ENCODE peak calls at places on chromosomes 16 and 17, in five cellular contexts. One of them, this sample, is unnamed.

GRCh38 chr17:32516940-32517711 is 30.3 kb downstream of the CDK5R1 start:
- DNase-seq in GM23338: no peak
- DNase-seq in PC-9: no peak
- DNase-seq in upper lobe of right lung: no peak
- DNase-seq in neural progenitor cell: no peak
- DNase-seq in this sample: no peak

GRCh38 chr17:42895185-42895555 is 5.4 kb upstream of the G6PC1 start:
- DNase-seq in upper lobe of right lung: peak; percentile 78
- DNase-seq in GM23338: no peak
- DNase-seq in neural progenitor cell: no peak
- DNase-seq in PC-9: peak; percentile 72
- DNase-seq in this sample: no peak

GRCh38 chr17:49996495-49997255 is 1.7 kb upstream of the DLX3 start:
- DNase-seq in PC-9: peak; percentile 45
- DNase-seq in neural progenitor cell: peak; percentile 82
- DNase-seq in GM23338: peak; percentile 64
- DNase-seq in upper lobe of right lung: peak; percentile 81
- DNase-seq in this sample: peak; percentile 78

GRCh38 chr16:10178079-10178478 is 4.1 kb downstream of the GRIN2A start:
- DNase-seq in upper lobe of right lung: no peak
- DNase-seq in neural progenitor cell: no peak
- DNase-seq in PC-9: no peak
- DNase-seq in GM23338: no peak
- DNase-seq in this sample: no peak

GRCh38 chr16:17768257-17768656 is 297.5 kb upstream of the XYLT1 start:
- DNase-seq in PC-9: no peak
- DNase-seq in upper lobe of right lung: no peak
- DNase-seq in neural progenitor cell: no peak
- DNase-seq in GM23338: no peak
- DNase-seq in this sample: no peak

GRCh38 chr17:59707971-59708425 is 544 bp downstream of the VMP1 start:
- DNase-seq in upper lobe of right lung: no peak
- DNase-seq in GM23338: peak; percentile 43
- DNase-seq in PC-9: no peak
- DNase-seq in neural progenitor cell: no peak
- DNase-seq in this sample: no peak

GRCh38 chr16:11114366-11115164 is 141.4 kb downstream of the SOCS1 start:
- DNase-seq in GM23338: peak; percentile 18
- DNase-seq in upper lobe of right lung: no peak
- DNase-seq in neural progenitor cell: no peak
- DNase-seq in PC-9: no peak
- DNase-seq in this sample: peak; percentile 33

GRCh38 chr16:69823831-69824563 is 61.9 kb downstream of the WWP2 start:
- DNase-seq in neural progenitor cell: no peak
- DNase-seq in upper lobe of right lung: peak; percentile 62
- DNase-seq in PC-9: no peak
- DNase-seq in GM23338: no peak
- DNase-seq in this sample: no peak

GRCh38 chr16:77009453-77009852 is 181.5 kb upstream of the MON1B start:
- DNase-seq in PC-9: no peak
- DNase-seq in GM23338: no peak
- DNase-seq in upper lobe of right lung: no peak
- DNase-seq in neural progenitor cell: no peak
- DNase-seq in this sample: no peak

GRCh38 chr17:35496470-35497290 is 40.8 kb downstream of the SLFN12L start:
- DNase-seq in neural progenitor cell: no peak
- DNase-seq in PC-9: no peak
- DNase-seq in GM23338: peak; percentile 76
- DNase-seq in upper lobe of right lung: no peak
- DNase-seq in this sample: no peak

GRCh38 chr16:66378739-66379570 is 12.5 kb downstream of the CDH5 start:
- DNase-seq in PC-9: peak; percentile 97
- DNase-seq in upper lobe of right lung: no peak
- DNase-seq in neural progenitor cell: no peak
- DNase-seq in GM23338: no peak
- DNase-seq in this sample: no peak
- H3K27ac ChIP-seq in PC-9: peak overlapping the region; percentile 89
- H3K27ac ChIP-seq in upper lobe of right lung: no peak overlapping the region
- H3K27ac ChIP-seq in neural progenitor cell: no peak overlapping the region
- H3K27ac ChIP-seq in GM23338: no peak overlapping the region
- H3K27ac ChIP-seq in this sample: no peak overlapping the region

GRCh38 chr17:40023590-40024292 is 8.5 kb downstream of the CSF3 start:
- DNase-seq in GM23338: no peak
- DNase-seq in PC-9: no peak
- DNase-seq in upper lobe of right lung: peak; percentile 87
- DNase-seq in neural progenitor cell: no peak
- DNase-seq in this sample: no peak

GRCh38 chr17:40021471-40021961 is 6.3 kb downstream of the CSF3 start:
- DNase-seq in GM23338: no peak
- DNase-seq in upper lobe of right lung: no peak
- DNase-seq in PC-9: peak; percentile 90
- DNase-seq in neural progenitor cell: no peak
- DNase-seq in this sample: no peak

GRCh38 chr17:40024901-40025300 is 9.7 kb downstream of the CSF3 start:
- DNase-seq in upper lobe of right lung: no peak
- DNase-seq in PC-9: peak; percentile 42
- DNase-seq in GM23338: no peak
- DNase-seq in neural progenitor cell: no peak
- DNase-seq in this sample: no peak

GRCh38 chr17:40022497-40022896 is 7.3 kb downstream of the CSF3 start:
- DNase-seq in neural progenitor cell: no peak
- DNase-seq in PC-9: no peak
- DNase-seq in upper lobe of right lung: no peak
- DNase-seq in GM23338: no peak
- DNase-seq in this sample: no peak

GRCh38 chr17:40022961-40023541 is 7.8 kb downstream of the CSF3 start:
- DNase-seq in upper lobe of right lung: peak; percentile 82
- DNase-seq in neural progenitor cell: no peak
- DNase-seq in GM23338: no peak
- DNase-seq in PC-9: peak; percentile 84
- DNase-seq in this sample: no peak
- H3K36me3 ChIP-seq in upper lobe of right lung: peaks cover 51% of the 10 kb centered on the region
- H3K36me3 ChIP-seq in neural progenitor cell: no peaks in the 10 kb centered on the region
- H3K36me3 ChIP-seq in GM23338: peaks cover 15% of the 10 kb centered on the region
- H3K36me3 ChIP-seq in PC-9: peaks cover 4% of the 10 kb centered on the region
- H3K36me3 ChIP-seq in this sample: peaks cover 75% of the 10 kb centered on the region

GRCh38 chr17:77429985-77430752 is 289.4 kb downstream of the SEC14L1 start:
- DNase-seq in neural progenitor cell: peak; percentile 94
- DNase-seq in GM23338: peak; percentile 96
- DNase-seq in upper lobe of right lung: peak; percentile 91
- DNase-seq in PC-9: no peak
- DNase-seq in this sample: peak; percentile 79

GRCh38 chr17:77432791-77433190 is 292.0 kb downstream of the SEC14L1 start:
- DNase-seq in GM23338: no peak
- DNase-seq in PC-9: no peak
- DNase-seq in upper lobe of right lung: no peak
- DNase-seq in neural progenitor cell: peak; percentile 67
- DNase-seq in this sample: no peak

GRCh38 chr17:77434136-77435114 is 293.7 kb downstream of the SEC14L1 start:
- DNase-seq in GM23338: no peak
- DNase-seq in upper lobe of right lung: no peak
- DNase-seq in neural progenitor cell: no peak
- DNase-seq in PC-9: no peak
- DNase-seq in this sample: no peak

GRCh38 chr17:77433385-77434135 is 292.8 kb downstream of the SEC14L1 start:
- DNase-seq in neural progenitor cell: no peak
- DNase-seq in GM23338: no peak
- DNase-seq in upper lobe of right lung: no peak
- DNase-seq in PC-9: no peak
- DNase-seq in this sample: no peak

DNA sequence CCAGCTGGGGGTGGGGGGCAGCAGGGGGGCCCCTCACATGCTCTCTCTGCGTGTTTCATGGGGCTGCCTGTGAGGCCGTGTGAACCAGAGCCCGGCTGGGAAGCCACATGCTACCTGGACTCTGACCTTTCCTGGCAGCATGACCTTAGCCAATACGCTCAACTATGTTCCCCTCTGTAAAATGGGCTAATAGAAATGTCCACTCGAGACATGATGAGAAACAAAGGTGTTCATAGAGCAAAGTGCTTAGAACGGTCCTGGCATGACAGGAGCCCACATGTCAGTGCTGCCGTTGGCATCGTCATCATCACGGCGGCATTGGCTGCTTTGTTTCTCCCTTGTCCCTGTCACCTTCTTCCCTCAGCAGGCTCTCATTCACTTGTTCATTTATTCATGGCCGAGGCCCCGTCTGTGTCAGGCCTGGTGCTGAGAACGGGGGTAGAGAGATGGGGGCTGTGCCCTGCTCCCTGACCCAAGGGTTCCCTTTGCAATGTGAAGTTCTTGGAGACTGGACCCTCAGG is 291.3 kb downstream of the SEC14L1 start:
- DNase-seq in PC-9: no peak
- DNase-seq in upper lobe of right lung: no peak
- DNase-seq in neural progenitor cell: no peak
- DNase-seq in GM23338: no peak
- DNase-seq in this sample: no peak
- H3K4me1 ChIP-seq in PC-9: no peaks in the 10 kb centered on the region
- H3K4me1 ChIP-seq in upper lobe of right lung: peaks cover 83% of the 10 kb centered on the region
- H3K4me1 ChIP-seq in neural progenitor cell: peaks cover 47% of the 10 kb centered on the region
- H3K4me1 ChIP-seq in GM23338: peaks cover 41% of the 10 kb centered on the region
- H3K4me1 ChIP-seq in this sample: peaks cover 68% of the 10 kb centered on the region

GRCh38 chr16:59535298-59535697 is 801.2 kb upstream of the GOT2 start:
- DNase-seq in GM23338: peak; percentile 33
- DNase-seq in neural progenitor cell: no peak
- DNase-seq in PC-9: no peak
- DNase-seq in upper lobe of right lung: no peak
- DNase-seq in this sample: no peak

GRCh38 chr16:59545666-59546065 is 811.5 kb upstream of the GOT2 start:
- DNase-seq in upper lobe of right lung: no peak
- DNase-seq in GM23338: no peak
- DNase-seq in PC-9: no peak
- DNase-seq in neural progenitor cell: no peak
- DNase-seq in this sample: no peak

GRCh38 chr16:59543641-59544040 is 809.5 kb upstream of the GOT2 start:
- DNase-seq in neural progenitor cell: no peak
- DNase-seq in PC-9: no peak
- DNase-seq in GM23338: no peak
- DNase-seq in upper lobe of right lung: no peak
- DNase-seq in this sample: no peak

DNA sequence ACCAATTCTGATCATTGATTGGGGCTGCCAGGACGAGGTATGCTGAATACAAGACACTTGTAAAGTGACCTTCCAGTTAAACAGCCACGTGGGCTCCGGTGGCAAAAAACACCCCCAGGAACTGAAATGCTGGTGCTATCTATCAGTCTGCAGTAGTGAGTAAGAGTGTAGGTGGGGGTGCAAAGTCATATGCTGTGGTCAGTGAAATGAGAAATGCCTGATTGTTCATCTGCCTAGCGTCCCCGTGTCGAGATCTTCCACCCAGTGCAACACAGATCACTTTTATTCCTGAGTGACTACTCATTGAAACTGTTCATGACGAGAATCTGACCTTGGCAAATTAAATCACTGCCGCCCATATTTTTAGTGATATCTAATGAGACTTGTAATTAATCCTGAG is 806.5 kb upstream of the GOT2 start:
- DNase-seq in neural progenitor cell: no peak
- DNase-seq in PC-9: no peak
- DNase-seq in upper lobe of right lung: no peak
- DNase-seq in GM23338: no peak
- DNase-seq in this sample: no peak
- H3K27ac ChIP-seq in neural progenitor cell: no peak overlapping the region
- H3K27ac ChIP-seq in PC-9: no peak overlapping the region
- H3K27ac ChIP-seq in upper lobe of right lung: no peak overlapping the region
- H3K27ac ChIP-seq in GM23338: no peak overlapping the region
- H3K27ac ChIP-seq in this sample: no peak overlapping the region

GRCh38 chr17:80426671-80427326 is 11.8 kb downstream of the ENDOV start:
- DNase-seq in neural progenitor cell: peak; percentile 91
- DNase-seq in PC-9: no peak
- DNase-seq in GM23338: peak; percentile 90
- DNase-seq in upper lobe of right lung: peak; percentile 88
- DNase-seq in this sample: peak; percentile 89
- H3K36me3 ChIP-seq in neural progenitor cell: no peaks in the 10 kb centered on the region
- H3K36me3 ChIP-seq in PC-9: no peaks in the 10 kb centered on the region
- H3K36me3 ChIP-seq in GM23338: no peaks in the 10 kb centered on the region
- H3K36me3 ChIP-seq in upper lobe of right lung: no peaks in the 10 kb centered on the region
- H3K36me3 ChIP-seq in this sample: no peaks in the 10 kb centered on the region

DNA sequence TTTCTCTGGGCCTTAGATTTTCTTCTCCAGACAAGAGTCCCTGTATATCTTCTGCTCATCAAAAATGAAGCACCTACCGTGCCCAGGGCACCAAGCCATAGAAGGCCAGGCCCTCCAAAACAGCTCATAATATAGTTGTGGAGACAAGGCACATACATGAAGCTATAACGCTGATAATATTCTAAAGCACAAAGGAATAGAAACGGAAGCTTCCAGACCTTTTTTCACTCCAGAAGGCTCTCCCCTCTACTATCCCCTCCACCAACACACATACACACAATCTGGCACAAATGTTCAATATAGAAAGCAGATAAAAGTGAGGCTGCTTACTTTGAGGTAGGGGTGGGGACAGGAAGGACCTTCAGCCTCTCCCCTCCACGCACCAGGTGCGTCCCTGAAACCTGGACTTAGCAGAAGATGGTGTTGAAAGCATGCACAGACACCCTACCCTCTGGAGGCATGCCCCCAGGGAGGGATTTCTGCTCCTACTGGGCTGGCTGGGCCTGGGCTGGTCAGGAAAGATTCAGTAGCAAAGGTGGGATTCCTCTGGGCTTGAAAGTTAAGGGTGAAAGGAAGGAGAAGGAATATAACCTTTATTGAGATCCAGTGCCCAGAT is 14.1 kb upstream of the SUPT4H1 start:
- DNase-seq in PC-9: no peak
- DNase-seq in upper lobe of right lung: no peak
- DNase-seq in GM23338: no peak
- DNase-seq in neural progenitor cell: no peak
- DNase-seq in this sample: no peak
- H3K4me1 ChIP-seq in PC-9: no peaks in the 10 kb centered on the region
- H3K4me1 ChIP-seq in upper lobe of right lung: no peaks in the 10 kb centered on the region
- H3K4me1 ChIP-seq in GM23338: no peaks in the 10 kb centered on the region
- H3K4me1 ChIP-seq in neural progenitor cell: peaks cover 15% of the 10 kb centered on the region
- H3K4me1 ChIP-seq in this sample: peaks cover 13% of the 10 kb centered on the region

GRCh38 chr17:75008373-75008772 is 4.1 kb upstream of the MRPL58 start:
- DNase-seq in upper lobe of right lung: no peak
- DNase-seq in neural progenitor cell: no peak
- DNase-seq in GM23338: no peak
- DNase-seq in PC-9: no peak
- DNase-seq in this sample: no peak
- H3K27ac ChIP-seq in upper lobe of right lung: no peak overlapping the region
- H3K27ac ChIP-seq in neural progenitor cell: no peak overlapping the region
- H3K27ac ChIP-seq in GM23338: no peak overlapping the region
- H3K27ac ChIP-seq in PC-9: no peak overlapping the region
- H3K27ac ChIP-seq in this sample: no peak overlapping the region